ENCODE peak calls at places on chromosomes 7 and 10, in five cellular contexts. D, J, R, V and K are unnamed samples.

GRCh38 chr10:79247373-79248137 is 99.7 kb upstream of the PPIF start:
- DNase-seq in D (no peak), J (no peak), R (no peak), V (no peak), K (no peak)

GRCh38 chr10:89281606-89282395 is 20.0 kb upstream of the IFIT2 start:
- DNase-seq in D (no peak), J (no peak), R (no peak), V (no peak), K (no peak)

GRCh38 chr10:91007656-91008055 is 86.8 kb upstream of the ANKRD1 start:
- DNase-seq in D (no peak), J (no peak), R (no peak), V (no peak), K (no peak)

GRCh38 chr7:116884691-116885090 is 22.3 kb downstream of the CAPZA2 start:
- DNase-seq in D (no peak), J (no peak), R (no peak), V (no peak), K (no peak)

GRCh38 chr10:79106651-79107050 is 37.9 kb downstream of the ZMIZ1 start:
- DNase-seq in D (no peak), J (no peak), R (no peak), V (no peak), K (no peak)

GRCh38 chr7:118794419-118794818 is 569.9 kb downstream of the ANKRD7 start:
- DNase-seq in D (no peak), J (no peak), R (no peak), V (no peak), K (no peak)

GRCh38 chr7:29921404-29922010 is 68.1 kb downstream of the SCRN1 start:
- DNase-seq in D (peak; percentile 78), J (peak; percentile 11), R (peak; percentile 67), V (peak; percentile 52), K (peak; percentile 80)

GRCh38 chr10:49140306-49141175 is 6.7 kb upstream of the FAM170B start:
- DNase-seq in D (no peak), J (no peak), R (no peak), V (no peak), K (no peak)

GRCh38 chr10:42975558-42976352 is 101.1 kb upstream of the RET start:
- DNase-seq in D (no peak), J (no peak), R (no peak), V (peak; percentile 20), K (no peak)

GRCh38 chr7:24717694-24718320 is 39.5 kb downstream of the GSDME start:
- DNase-seq in D (no peak), J (no peak), R (peak; percentile 31), V (no peak), K (no peak)

GRCh38 chr10:87659571-87660483 is at the start of gene PAPSS2:
- DNase-seq in D (peak; percentile 33), J (no peak), R (peak; percentile 82), V (no peak), K (no peak)

GRCh38 chr7:134514663-134515062 is 12.7 kb upstream of the AKR1B10 start:
- DNase-seq in D (peak; percentile 83), J (peak; percentile 13), R (no peak), V (peak; percentile 66), K (peak; percentile 74)

GRCh38 chr7:6157685-6158423 is 114.6 kb downstream of the CYTH3 start:
- DNase-seq in D (no peak), J (no peak), R (no peak), V (no peak), K (no peak)

GRCh38 chr7:102302025-102302424 is 15.4 kb downstream of the SH2B2 start:
- DNase-seq in D (no peak), J (no peak), R (no peak), V (no peak), K (no peak)

GRCh38 chr7:26187380-26188290 is 12.9 kb downstream of the HNRNPA2B1 start:
- DNase-seq in D (no peak), J (no peak), R (no peak), V (no peak), K (no peak)

GRCh38 chr10:14750900-14751575 is 23.7 kb downstream of the FAM107B start:
- DNase-seq in D (no peak), J (no peak), R (no peak), V (no peak), K (no peak)

GRCh38 chr10:52106895-52107294 is 207.2 kb upstream of the DKK1 start:
- DNase-seq in D (peak; percentile 51), J (no peak), R (no peak), V (no peak), K (no peak)

GRCh38 chr10:100120550-100120949 is 38.9 kb upstream of the CPN1 start:
- DNase-seq in D (no peak), J (no peak), R (no peak), V (no peak), K (no peak)

GRCh38 chr7:148738737-148739535 is 40.2 kb downstream of the CUL1 start:
- DNase-seq in D (no peak), J (no peak), R (no peak), V (no peak), K (no peak)

GRCh38 chr10:82190432-82191260 is 315.7 kb downstream of the NRG3 start:
- DNase-seq in D (no peak), J (no peak), R (no peak), V (no peak), K (no peak)

GRCh38 chr7:101804642-101805401 is 12.6 kb upstream of the CUX1 start:
- DNase-seq in D (peak; percentile 57), J (no peak), R (peak; percentile 84), V (no peak), K (no peak)

GRCh38 chr7:100783804-100784203 is 43.5 kb downstream of the EPHB4 start:
- DNase-seq in D (no peak), J (no peak), R (no peak), V (no peak), K (no peak)

GRCh38 chr7:77982926-77983550 is 184.5 kb downstream of the PHTF2 start:
- DNase-seq in D (no peak), J (no peak), R (no peak), V (no peak), K (no peak)

GRCh38 chr7:134778941-134779740 is at the start of gene CALD1:
- DNase-seq in D (peak; percentile 84), J (no peak), R (peak; percentile 77), V (peak; percentile 78), K (peak; percentile 92)

GRCh38 chr10:13349776-13350274 is 1.7 kb upstream of the SEPHS1 start:
- DNase-seq in D (peak; percentile 58), J (no peak), R (peak; percentile 87), V (no peak), K (peak; percentile 94)

GRCh38 chr10:117533507-117534281 is 8.9 kb upstream of the EMX2 start:
- DNase-seq in D (no peak), J (no peak), R (no peak), V (no peak), K (no peak)
- TF ChIP-seq SUZ12 in D (no peak), J (no peak), R (no peak), V (no peak), K (peak; percentile 14)

GRCh38 chr7:132569884-132570614 is 6.2 kb downstream of the PLXNA4 start:
- DNase-seq in D (no peak), J (no peak), R (no peak), V (no peak), K (no peak)

GRCh38 chr7:132574281-132574680 is 2.0 kb downstream of the PLXNA4 start:
- DNase-seq in D (no peak), J (no peak), R (no peak), V (no peak), K (no peak)

GRCh38 chr7:132568962-132569361 is 7.3 kb downstream of the PLXNA4 start:
- DNase-seq in D (no peak), J (no peak), R (no peak), V (no peak), K (no peak)

GRCh38 chr7:132573237-132573636 is 3.0 kb downstream of the PLXNA4 start:
- DNase-seq in D (no peak), J (no peak), R (no peak), V (no peak), K (no peak)

DNA sequence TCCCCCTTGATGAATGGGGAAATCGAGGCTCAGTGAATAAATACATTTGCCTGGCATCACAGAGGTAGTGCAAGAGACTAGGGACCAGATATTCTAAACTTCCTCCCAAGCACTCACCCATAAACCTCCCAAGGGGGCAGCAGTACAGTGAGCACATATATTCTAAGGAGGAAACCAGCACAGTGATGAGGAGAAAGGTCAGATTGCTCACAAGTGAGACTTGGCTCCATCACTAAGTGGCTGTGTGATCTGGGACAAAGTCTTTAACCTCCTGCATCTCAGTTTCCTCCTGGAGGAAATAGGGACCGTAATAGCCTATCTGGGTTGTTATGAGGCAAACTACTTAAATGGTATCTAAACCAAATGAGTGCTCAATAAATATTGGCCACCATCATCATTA is 4.3 kb downstream of the PLXNA4 start:
- DNase-seq in D (no peak), J (no peak), R (no peak), V (no peak), K (no peak)
- TF ChIP-seq SUZ12 in D (no peak), J (no peak), R (no peak), V (no peak), K (no peak)

DNA sequence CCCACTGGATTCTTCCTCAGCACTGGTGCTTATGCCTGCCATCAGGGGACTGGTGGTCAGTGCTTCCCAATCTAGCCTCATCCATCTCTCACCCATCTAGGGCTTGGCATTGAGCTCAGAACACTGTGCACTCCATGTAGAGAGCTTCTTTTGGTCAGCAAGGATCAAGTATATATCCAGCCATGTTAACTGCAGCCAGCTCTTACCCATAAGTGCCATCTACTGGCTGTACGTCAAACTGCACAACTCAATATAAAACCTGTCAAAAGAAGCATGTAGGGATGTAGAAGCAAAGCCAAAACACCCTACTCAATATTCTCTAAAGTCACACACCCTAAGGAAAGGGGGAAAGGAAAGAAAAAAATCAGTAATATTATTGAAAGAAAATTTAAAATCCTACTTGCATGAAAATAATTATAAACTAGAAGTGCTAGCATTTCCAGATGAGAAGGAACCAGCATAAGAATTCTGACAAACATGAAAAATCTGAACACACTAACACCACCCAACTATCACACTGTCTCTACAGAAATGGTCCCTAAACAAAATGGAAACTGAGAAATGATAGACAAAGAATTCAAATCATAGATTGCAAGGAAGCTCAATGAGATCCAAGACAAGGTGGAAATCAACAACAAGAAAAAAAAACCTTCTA is 531.1 kb upstream of the STEAP1 start:
- DNase-seq in D (peak; percentile 36), J (peak; percentile 3), R (peak; percentile 45), V (peak; percentile 41), K (peak; percentile 30)
- TF ChIP-seq SUZ12 in D (no peak), J (no peak), R (no peak), V (no peak), K (no peak)

GRCh38 chr10:9863559-9864121 is 1154.0 kb upstream of the CELF2 start:
- DNase-seq in D (no peak), J (no peak), R (no peak), V (no peak), K (no peak)
- TF ChIP-seq SUZ12 in D (no peak), J (no peak), R (no peak), V (no peak), K (no peak)

GRCh38 chr7:41887446-41887845 is 184.6 kb upstream of the INHBA start:
- DNase-seq in D (no peak), J (no peak), R (no peak), V (no peak), K (no peak)

GRCh38 chr7:41886257-41886905 is 183.5 kb upstream of the INHBA start:
- DNase-seq in D (no peak), J (no peak), R (no peak), V (no peak), K (peak; percentile 49)

GRCh38 chr7:41886906-41887311 is 184.0 kb upstream of the INHBA start:
- DNase-seq in D (no peak), J (no peak), R (no peak), V (no peak), K (no peak)

GRCh38 chr7:41885078-41885477 is 182.2 kb upstream of the INHBA start:
- DNase-seq in D (no peak), J (no peak), R (no peak), V (no peak), K (no peak)

GRCh38 chr7:41885748-41886147 is 182.9 kb upstream of the INHBA start:
- DNase-seq in D (no peak), J (no peak), R (no peak), V (no peak), K (no peak)
- TF ChIP-seq SUZ12 in D (no peak), J (no peak), R (no peak), V (no peak), K (no peak)